ENCODE peak calls at places on chromosomes 5 and 9, in four cellular contexts. J is HepG2, P is SK-N-SH, X is T47D. B is an unnamed sample.
A peak's percentile ranks its signal among the peaks of the same experiment; 100 is the strongest.

GRCh38 chr9:6149315-6149714 is 66.3 kb upstream of the IL33 start:
- DNase-seq in J (no peak), P (no peak), X (no peak), B (no peak)

GRCh38 chr9:128243486-128244415 is 32.1 kb downstream of the GOLGA2 start:
- DNase-seq in J (no peak), P (peak; percentile 63), X (no peak), B (no peak)

GRCh38 chr5:27241564-27242257 is 203.3 kb upstream of the CDH9 start:
- DNase-seq in J (no peak), P (no peak), X (peak; percentile 57), B (no peak)

GRCh38 chr5:135950611-135951010 is 4.2 kb downstream of the LECT2 start:
- DNase-seq in J (no peak), P (no peak), X (no peak), B (no peak)

GRCh38 chr9:21746550-21746949 is 55.9 kb upstream of the MTAP start:
- DNase-seq in J (no peak), P (no peak), X (no peak), B (no peak)

GRCh38 chr5:5266296-5266695 is 126.2 kb downstream of the ADAMTS16 start:
- DNase-seq in J (no peak), P (no peak), X (no peak), B (no peak)

GRCh38 chr9:120970249-120970648 is 43.7 kb upstream of the TRAF1 start:
- DNase-seq in J (peak; percentile 20), P (no peak), X (no peak), B (no peak)

GRCh38 chr9:93132946-93133640 is 958 bp downstream of the NINJ1 start:
- DNase-seq in J (peak; percentile 72), P (no peak), X (peak; percentile 92), B (no peak)

GRCh38 chr5:172052454-172053236 is 46.2 kb upstream of the FBXW11 start:
- DNase-seq in J (no peak), P (no peak), X (peak; percentile 16), B (no peak)

GRCh38 chr5:11878846-11879245 is 25.4 kb downstream of the CTNND2 start:
- DNase-seq in J (no peak), P (no peak), X (no peak), B (no peak)

GRCh38 chr9:96741771-96742170 is 36.1 kb downstream of the ZNF510 start:
- DNase-seq in J (no peak), P (no peak), X (no peak), B (no peak)

GRCh38 chr5:163437309-163438182 is at the start of gene CCNG1:
- DNase-seq in J (peak; percentile 97), P (peak; percentile 93), X (peak; percentile 98), B (peak; percentile 92)
- TF ChIP-seq JUND in J (no peak), P (no peak), X (no peak), B (no peak)

GRCh38 chr5:446066-446725 is 3.2 kb downstream of the EXOC3 start:
- DNase-seq in J (no peak), P (no peak), X (peak; percentile 53), B (no peak)

GRCh38 chr5:448061-448765 is 5.2 kb downstream of the EXOC3 start:
- DNase-seq in J (no peak), P (no peak), X (no peak), B (no peak)

GRCh38 chr5:445591-445990 is 2.6 kb downstream of the EXOC3 start:
- DNase-seq in J (no peak), P (no peak), X (no peak), B (no peak)

GRCh38 chr5:447501-447900 is 4.5 kb downstream of the EXOC3 start:
- DNase-seq in J (no peak), P (no peak), X (no peak), B (no peak)

DNA sequence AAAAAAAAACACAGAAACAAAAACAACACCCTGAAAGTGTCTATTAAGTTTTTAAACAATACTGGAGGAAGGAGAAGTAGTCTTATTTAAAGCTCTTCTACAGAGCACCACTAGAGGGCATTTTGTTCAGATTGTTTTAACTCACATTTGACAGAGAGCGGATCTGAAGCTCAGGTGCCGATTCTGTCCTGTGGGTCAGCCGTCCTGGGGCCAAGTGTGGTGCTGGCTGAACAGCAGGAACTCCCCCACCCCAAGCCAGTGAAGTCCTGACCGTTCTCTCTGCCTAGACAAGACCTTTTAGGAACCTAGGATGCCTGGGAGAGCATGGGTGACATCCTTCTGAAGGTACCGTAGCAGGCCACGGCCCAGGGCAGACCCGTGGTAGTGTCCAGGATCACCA is 3.9 kb downstream of the EXOC3 start:
- DNase-seq in J (peak; percentile 42), P (peak; percentile 58), X (peak; percentile 81), B (peak; percentile 24)
- TF ChIP-seq JUND in J (no peak), P (no peak), X (no peak), B (no peak)

DNA sequence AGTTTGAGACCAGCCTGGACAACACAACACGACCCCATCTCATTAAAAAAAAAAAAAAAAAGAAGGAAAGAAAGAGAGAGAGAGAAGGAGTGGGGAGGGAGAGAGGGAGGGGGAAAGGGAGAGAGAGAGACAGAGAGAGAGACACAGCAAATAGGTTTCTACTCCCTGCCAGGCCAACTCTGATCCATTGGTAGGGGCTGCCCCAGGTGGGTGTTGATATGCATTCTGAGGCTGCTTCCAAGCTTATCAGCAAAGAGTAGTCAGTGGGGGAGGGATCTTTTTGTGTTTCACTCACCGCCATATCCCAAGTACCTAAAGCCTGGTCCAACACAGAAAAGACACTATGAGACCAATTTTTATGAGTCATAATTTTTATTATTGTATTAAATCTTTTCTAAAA is 57.0 kb upstream of the SAP30L start:
- DNase-seq in J (no peak), P (no peak), X (no peak), B (no peak)
- TF ChIP-seq JUND in J (no peak), P (no peak), X (no peak), B (no peak)

GRCh38 chr9:82784595-82784994 is 278.3 kb downstream of the RASEF start:
- DNase-seq in J (no peak), P (no peak), X (no peak), B (no peak)

GRCh38 chr9:82783045-82783444 is 279.9 kb downstream of the RASEF start:
- DNase-seq in J (peak; percentile 2), P (no peak), X (no peak), B (no peak)

GRCh38 chr9:82780017-82780416 is 282.9 kb downstream of the RASEF start:
- DNase-seq in J (no peak), P (no peak), X (no peak), B (no peak)

GRCh38 chr9:82777366-82777765 is 285.6 kb downstream of the RASEF start:
- DNase-seq in J (no peak), P (no peak), X (no peak), B (no peak)

DNA sequence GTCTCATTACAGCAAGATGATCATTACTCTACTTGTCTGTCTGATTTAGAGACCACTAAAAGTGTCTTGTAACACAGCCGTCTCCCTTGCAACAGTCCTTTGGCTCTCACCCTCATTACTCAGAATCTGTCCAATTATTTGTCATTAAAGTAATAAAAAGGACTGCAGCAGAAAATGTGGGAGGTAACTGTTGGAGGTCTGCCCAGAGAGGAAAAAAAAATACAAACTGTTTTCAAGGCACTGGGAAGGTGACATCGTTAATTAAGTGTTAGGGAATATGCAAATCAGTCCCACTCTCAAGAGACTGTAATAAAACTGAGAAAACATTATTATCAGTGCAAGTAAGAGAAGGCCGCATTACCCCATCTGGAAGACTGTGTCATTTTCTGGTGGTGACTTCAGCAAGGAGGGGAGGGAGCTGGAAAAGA is 281.0 kb downstream of the RASEF start:
- DNase-seq in J (no peak), P (no peak), X (no peak), B (no peak)
- TF ChIP-seq JUND in J (no peak), P (no peak), X (no peak), B (no peak)

GRCh38 chr5:150014456-150014855 is 13.9 kb downstream of the HMGXB3 start:
- DNase-seq in J (no peak), P (no peak), X (no peak), B (no peak)
- TF ChIP-seq JUND in J (no peak), P (no peak), X (no peak), B (no peak)